ENCODE peak calls at places on chromosomes 7 and 10, in five cellular contexts. Q, L, J, U and D are unnamed samples.

GRCh38 chr7:106070567-106071254 is 41.4 kb downstream of the SYPL1 start:
- DNase-seq in Q (no peak), L (no peak), J (no peak), U (no peak), D (no peak)

GRCh38 chr10:86376852-86377796 is 10.5 kb upstream of the GRID1 start:
- DNase-seq in Q (peak; percentile 79), L (peak; percentile 96), J (peak; percentile 35), U (peak; percentile 93), D (peak; percentile 45)

GRCh38 chr7:31051598-31052503 is at the start of gene ADCYAP1R1:
- DNase-seq in Q (peak; percentile 72), L (peak; percentile 75), J (no peak), U (peak; percentile 84), D (no peak)

GRCh38 chr10:72254891-72255568 is 18.7 kb upstream of the DDIT4 start:
- DNase-seq in Q (peak; percentile 91), L (peak; percentile 62), J (peak; percentile 84), U (peak; percentile 90), D (peak; percentile 73)

GRCh38 chr10:12484945-12485805 is 135.8 kb downstream of the CAMK1D start:
- DNase-seq in Q (no peak), L (no peak), J (no peak), U (peak; percentile 67), D (peak; percentile 58)

GRCh38 chr10:113303747-113304146 is 249.1 kb upstream of the HABP2 start:
- DNase-seq in Q (no peak), L (no peak), J (no peak), U (no peak), D (peak; percentile 26)

GRCh38 chr7:36795451-36796021 is 71.2 kb upstream of the AOAH start:
- DNase-seq in Q (no peak), L (no peak), J (no peak), U (no peak), D (no peak)

GRCh38 chr10:23556727-23557440 is 118.0 kb downstream of the OTUD1 start:
- DNase-seq in Q (no peak), L (no peak), J (peak; percentile 18), U (no peak), D (peak; percentile 7)

GRCh38 chr7:2007526-2007925 is 225.2 kb downstream of the MAD1L1 start:
- DNase-seq in Q (peak; percentile 4), L (peak; percentile 0), J (no peak), U (no peak), D (no peak)

GRCh38 chr10:43203491-43204393 is 63.1 kb downstream of the RASGEF1A start:
- DNase-seq in Q (peak; percentile 29), L (peak; percentile 68), J (no peak), U (peak; percentile 90), D (no peak)

GRCh38 chr7:99308461-99309074 is 17.1 kb upstream of the ARPC1A start:
- DNase-seq in Q (no peak), L (no peak), J (peak; percentile 59), U (no peak), D (no peak)

GRCh38 chr10:11647676-11648075 is 36.2 kb upstream of the USP6NL start:
- DNase-seq in Q (no peak), L (no peak), J (no peak), U (no peak), D (no peak)

GRCh38 chr7:45389073-45389872 is 184.9 kb upstream of the ADCY1 start:
- DNase-seq in Q (no peak), L (no peak), J (no peak), U (no peak), D (no peak)

GRCh38 chr10:82866424-82867020 is 991.5 kb downstream of the NRG3 start:
- DNase-seq in Q (no peak), L (no peak), J (peak; percentile 20), U (no peak), D (no peak)

GRCh38 chr10:45353176-45353575 is 20.8 kb upstream of the ALOX5 start:
- DNase-seq in Q (no peak), L (no peak), J (no peak), U (no peak), D (no peak)
- TF ChIP-seq CTCF in Q (no peak), L (no peak), J (no peak), U (no peak), D (no peak)

GRCh38 chr10:77348711-77349110 is 288.9 kb downstream of the KCNMA1 start:
- DNase-seq in Q (no peak), L (no peak), J (no peak), U (no peak), D (no peak)

GRCh38 chr10:77349226-77349625 is 288.4 kb downstream of the KCNMA1 start:
- DNase-seq in Q (no peak), L (no peak), J (no peak), U (no peak), D (peak; percentile 57)

GRCh38 chr10:77350134-77350533 is 287.5 kb downstream of the KCNMA1 start:
- DNase-seq in Q (no peak), L (no peak), J (no peak), U (no peak), D (no peak)

GRCh38 chr10:77351386-77351785 is 286.2 kb downstream of the KCNMA1 start:
- DNase-seq in Q (no peak), L (no peak), J (peak; percentile 61), U (no peak), D (peak; percentile 63)

GRCh38 chr10:77350711-77351119 is 286.9 kb downstream of the KCNMA1 start:
- DNase-seq in Q (peak; percentile 59), L (no peak), J (peak; percentile 99), U (no peak), D (peak; percentile 100)
- TF ChIP-seq CTCF in Q (no peak), L (no peak), J (no peak), U (no peak), D (peak; percentile 38)

GRCh38 chr7:150753826-150754603 is 16.8 kb downstream of the GIMAP5 start:
- DNase-seq in Q (no peak), L (no peak), J (no peak), U (no peak), D (no peak)
- TF ChIP-seq CTCF in Q (no peak), L (peak; percentile 47), J (no peak), U (peak; percentile 69), D (no peak)

GRCh38 chr7:91953618-91954017 is 13.0 kb downstream of the AKAP9 start:
- DNase-seq in Q (no peak), L (no peak), J (no peak), U (no peak), D (peak; percentile 7)
- TF ChIP-seq CTCF in Q (no peak), L (no peak), J (peak; percentile 25), U (peak; percentile 50), D (peak; percentile 40)

GRCh38 chr7:144513332-144513731 is 109.8 kb upstream of the NOBOX start:
- DNase-seq in Q (no peak), L (no peak), J (no peak), U (no peak), D (peak; percentile 9)
- TF ChIP-seq CTCF in Q (peak; percentile 15), L (peak; percentile 34), J (no peak), U (peak; percentile 62), D (peak; percentile 28)

DNA sequence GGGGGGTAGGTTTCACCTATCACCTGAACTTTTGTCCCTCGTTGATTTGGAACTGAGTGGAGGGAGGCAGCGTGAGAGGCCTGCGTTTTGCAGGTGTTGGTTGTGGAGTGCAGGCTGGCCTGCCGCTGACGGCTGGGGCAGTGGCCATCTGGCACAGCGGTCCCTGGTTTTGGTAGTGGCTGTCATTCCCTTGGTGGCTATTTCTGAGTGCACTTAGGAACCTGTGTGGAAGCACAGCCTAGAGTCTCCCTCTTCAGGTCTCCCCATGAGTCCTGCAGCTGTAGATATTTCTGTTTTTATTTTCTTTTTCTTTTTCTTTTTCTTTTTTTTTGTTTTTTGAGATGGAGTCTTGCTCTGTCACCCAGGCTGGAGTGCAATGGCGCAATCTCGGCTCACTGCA is 129.2 kb downstream of the CUL2 start:
- DNase-seq in Q (no peak), L (no peak), J (peak; percentile 28), U (no peak), D (no peak)
- TF ChIP-seq CTCF in Q (no peak), L (no peak), J (peak; percentile 40), U (peak; percentile 41), D (peak; percentile 65)

GRCh38 chr7:76220185-76221057 is 18.7 kb downstream of the SRRM3 start:
- DNase-seq in Q (no peak), L (peak; percentile 59), J (no peak), U (peak; percentile 87), D (peak; percentile 18)
- TF ChIP-seq CTCF in Q (no peak), L (no peak), J (no peak), U (peak; percentile 38), D (peak; percentile 28)